ENCODE peak calls at places on chromosomes 11 and 22, in five cellular contexts. E is HuH-7, T is AG09309, G is cardiac fibroblast, C is cardiac muscle cell. O is an unnamed sample.

GRCh38 chr11:95092549-95093324 is 3.1 kb downstream of the ENDOD1 start:
- DNase-seq in E (peak), T (no peak), G (peak), C (peak), O (peak)

GRCh38 chr11:45217991-45218390 is 68.2 kb downstream of the SYT13 start:
- DNase-seq in E (no peak), T (no peak), G (peak), C (no peak), O (no peak)

GRCh38 chr11:36013950-36014349 is 70.1 kb downstream of the LDLRAD3 start:
- DNase-seq in E (no peak), T (no peak), G (no peak), C (no peak), O (no peak)

GRCh38 chr22:48238018-48238915 is 1475.8 kb downstream of the TBC1D22A start:
- DNase-seq in E (no peak), T (no peak), G (no peak), C (no peak), O (no peak)

GRCh38 chr11:94513091-94513490 is 830 bp downstream of the C11orf97 start:
- DNase-seq in E (no peak), T (no peak), G (no peak), C (no peak), O (no peak)

GRCh38 chr22:46977656-46978343 is 215.3 kb downstream of the TBC1D22A start:
- DNase-seq in E (no peak), T (no peak), G (no peak), C (no peak), O (no peak)

GRCh38 chr11:121347805-121348204 is 55.2 kb downstream of the SC5D start:
- DNase-seq in E (no peak), T (no peak), G (no peak), C (no peak), O (no peak)

GRCh38 chr11:91220476-91221202 is 997.8 kb upstream of the CHORDC1 start:
- DNase-seq in E (no peak), T (no peak), G (peak), C (peak), O (no peak)

GRCh38 chr22:29245626-29246385 is 22.0 kb downstream of the RHBDD3 start:
- DNase-seq in E (peak), T (no peak), G (peak), C (peak), O (peak)

GRCh38 chr11:19872526-19873135 is 160.0 kb downstream of the NAV2 start:
- DNase-seq in E (no peak), T (no peak), G (no peak), C (no peak), O (no peak)

GRCh38 chr11:5367461-5368074 is 16.0 kb upstream of the OR51M1 start:
- DNase-seq in E (no peak), T (no peak), G (peak), C (peak), O (no peak)

GRCh38 chr11:118109231-118109630 is 22.5 kb upstream of the SMIM35 start:
- DNase-seq in E (no peak), T (no peak), G (peak), C (peak), O (peak)

GRCh38 chr22:44465563-44465962 is 32.5 kb downstream of the RTL6 start:
- DNase-seq in E (no peak), T (no peak), G (no peak), C (no peak), O (no peak)

GRCh38 chr11:129658558-129658882 is 157.1 kb upstream of the TMEM45B start:
- DNase-seq in E (no peak), T (no peak), G (no peak), C (no peak), O (no peak)

GRCh38 chr11:58024601-58025091 is 965 bp downstream of the OR9Q1 start:
- DNase-seq in E (no peak), T (no peak), G (peak), C (peak), O (peak)

O was measured in GM03348.